ENCODE peak calls at places on chromosomes 5 and 9, in four cellular contexts. D, F, X and H are unnamed samples.

GRCh38 chr5:55485073-55485472 is 49.7 kb downstream of the PLPP1 start:
- DNase-seq in D (no peak), F (no peak), X (no peak), H (no peak)

GRCh38 chr5:58012801-58013315 is 447.0 kb downstream of the PLK2 start:
- DNase-seq in D (no peak), F (no peak), X (no peak), H (no peak)

GRCh38 chr5:73135429-73136276 is 15.3 kb downstream of the TMEM171 start:
- DNase-seq in D (no peak), F (no peak), X (no peak), H (no peak)

GRCh38 chr5:15757103-15757502 is 257.1 kb downstream of the FBXL7 start:
- DNase-seq in D (peak), F (no peak), X (no peak), H (no peak)

GRCh38 chr5:137415231-137415681 is 83.9 kb downstream of the SPOCK1 start:
- DNase-seq in D (peak), F (no peak), X (no peak), H (no peak)

GRCh38 chr5:151288180-151288579 is 15.4 kb downstream of the SLC36A3 start:
- DNase-seq in D (no peak), F (no peak), X (no peak), H (no peak)

GRCh38 chr5:163563880-163564279 is 58.5 kb downstream of the MAT2B start:
- DNase-seq in D (no peak), F (no peak), X (no peak), H (no peak)

GRCh38 chr5:29777373-29777772 is 1416.1 kb upstream of the CDH6 start:
- DNase-seq in D (no peak), F (no peak), X (no peak), H (no peak)

GRCh38 chr9:8822667-8823025 is 1023.1 kb upstream of the DMAC1 start:
- DNase-seq in D (no peak), F (no peak), X (no peak), H (no peak)

GRCh38 chr5:149496166-149496565 is 55.1 kb downstream of the CSNK1A1 start:
- DNase-seq in D (no peak), F (no peak), X (no peak), H (no peak)

GRCh38 chr5:163248333-163248732 is 189.1 kb upstream of the CCNG1 start:
- DNase-seq in D (peak), F (no peak), X (no peak), H (no peak)

GRCh38 chr9:87868175-87868574 is 14.5 kb upstream of the SPATA31E1 start:
- DNase-seq in D (no peak), F (no peak), X (no peak), H (no peak)